ENCODE peak calls at places on chromosomes 1 and 21, in four cellular contexts. F, X, K and E are unnamed samples.
A peak's percentile ranks its signal among the peaks of the same experiment; 100 is the strongest.

GRCh38 chr1:244451539-244451950 is at the start of gene ADSS2:
- DNase-seq in K (no peak), F (no peak), X (no peak), E (no peak)

GRCh38 chr1:101026394-101026788 is 807 bp upstream of the DPH5 start:
- DNase-seq in F (no peak), X (no peak), K (no peak), E (no peak)

GRCh38 chr1:33443067-33443704 is 12.3 kb upstream of the PHC2 start:
- DNase-seq in F (no peak), X (no peak), K (no peak), E (no peak)

GRCh38 chr1:19407494-19408096 is 77.7 kb downstream of the CAPZB start:
- DNase-seq in F (no peak), K (no peak), X (no peak), E (no peak)

GRCh38 chr1:222087207-222087920 is 345.5 kb upstream of the DUSP10 start:
- DNase-seq in F (no peak), K (no peak), X (no peak), E (no peak)

GRCh38 chr1:1038694-1039093 is 18.8 kb downstream of the AGRN start:
- DNase-seq in X (no peak), F (no peak), K (no peak), E (no peak)

GRCh38 chr1:84442256-84442655 is 36.8 kb upstream of the RPF1 start:
- DNase-seq in F (no peak), X (no peak), K (no peak), E (no peak)

GRCh38 chr1:150976401-150976821 is 1.8 kb upstream of the CERS2 start:
- DNase-seq in X (no peak), K (no peak), F (no peak), E (no peak)

GRCh38 chr1:41454406-41454805 is 30.1 kb downstream of the EDN2 start:
- DNase-seq in K (peak; percentile 80), F (no peak), X (peak; percentile 35), E (peak; percentile 80)

GRCh38 chr1:15345711-15346355 is 63.9 kb upstream of the EFHD2 start:
- DNase-seq in K (peak; percentile 20), X (no peak), F (peak; percentile 49), E (peak; percentile 55)

GRCh38 chr21:20701235-20701634 is 297.0 kb upstream of the NCAM2 start:
- DNase-seq in K (no peak), X (no peak), F (no peak), E (no peak)

GRCh38 chr1:165408518-165408917 is 36.4 kb downstream of the RXRG start:
- DNase-seq in X (peak; percentile 63), K (no peak), F (no peak), E (no peak)

GRCh38 chr21:41361786-41362604 is at the start of gene MX2:
- DNase-seq in X (no peak), F (peak; percentile 43), K (peak; percentile 7), E (no peak)

GRCh38 chr1:40312238-40313205 is 4.6 kb downstream of the COL9A2 start:
- DNase-seq in K (no peak), F (no peak), X (no peak), E (peak; percentile 47)

GRCh38 chr1:228295981-228296380 is 88.1 kb downstream of the OBSCN start:
- DNase-seq in F (no peak), K (no peak), X (no peak), E (no peak)

GRCh38 chr1:115429884-115430283 is 91.8 kb upstream of the NGF start:
- DNase-seq in F (no peak), K (no peak), X (no peak), E (no peak)

GRCh38 chr21:46559291-46559983 is 45.4 kb downstream of the S100B start:
- DNase-seq in F (peak; percentile 28), K (no peak), X (no peak), E (no peak)

GRCh38 chr1:111856411-111857135 is 100.9 kb downstream of the DDX20 start:
- DNase-seq in X (no peak), F (no peak), K (no peak), E (no peak)

GRCh38 chr1:223257856-223258255 is 106.1 kb downstream of the SUSD4 start:
- DNase-seq in X (no peak), F (no peak), K (no peak), E (no peak)

GRCh38 chr1:2596530-2597333 is 10.2 kb downstream of the PRXL2B start:
- DNase-seq in K (no peak), F (no peak), X (no peak), E (no peak)

GRCh38 chr1:113811353-113811887 is 856 bp downstream of the RSBN1 start:
- DNase-seq in F (peak; percentile 8), K (peak; percentile 11), X (peak; percentile 59), E (peak; percentile 21)